ENCODE peak calls at places on chromosomes 3 and 15, in eight cellular contexts. E is dermis blood vessel endothelial cell; C is dorsolateral prefrontal cortex; O is activated CD8-positive, alpha-beta T cell treated with anti-CD3 and anti-CD28 coated beads for 36 hours; P is foreskin fibroblast; A is HT1080; G is activated effector memory CD4-positive, alpha-beta T cell treated with anti-CD3 and anti-CD28 coated beads, Interleukin-2, amount 50 U/mL, for 16 hours; N is putamen. X is an unnamed sample.

GRCh38 chr3:127037971-127038446 is 55.1 kb downstream of the PLXNA1 start:
- DNase-seq in E (no peak), C (no peak), O (no peak), P (no peak), A (no peak), G (peak; percentile 41), N (no peak), X (no peak)

GRCh38 chr15:101258238-101259144 is 6.6 kb upstream of the CHSY1 start:
- DNase-seq in E (peak; percentile 89), C (peak; percentile 62), O (peak; percentile 68), P (peak; percentile 64), A (peak; percentile 61), G (peak; percentile 80), N (no peak), X (peak; percentile 46)

GRCh38 chr3:156606729-156607128 is 51.8 kb upstream of the SSR3 start:
- DNase-seq in E (no peak), C (no peak), O (no peak), P (no peak), A (no peak), G (no peak), N (no peak), X (no peak)

GRCh38 chr3:30620402-30621360 is 14.3 kb downstream of the TGFBR2 start:
- DNase-seq in E (no peak), C (no peak), O (peak; percentile 81), P (no peak), A (no peak), G (no peak), N (no peak), X (no peak)

GRCh38 chr3:86774082-86774691 is 216.8 kb downstream of the VGLL3 start:
- DNase-seq in E (peak; percentile 38), C (no peak), O (no peak), P (peak; percentile 14), A (peak; percentile 12), G (no peak), N (peak; percentile 19), X (peak; percentile 17)

GRCh38 chr3:196124608-196125007 is 42.7 kb upstream of the TFRC start:
- DNase-seq in E (no peak), C (no peak), O (no peak), P (no peak), A (no peak), G (no peak), N (no peak), X (no peak)

GRCh38 chr3:178823556-178824229 is 247.9 kb downstream of the ZMAT3 start:
- DNase-seq in E (no peak), C (no peak), O (no peak), P (no peak), A (no peak), G (no peak), N (peak; percentile 2), X (no peak)

GRCh38 chr15:60932051-60932915 is 296.8 kb downstream of the RORA start:
- DNase-seq in E (peak; percentile 19), C (peak; percentile 73), O (peak; percentile 54), P (peak; percentile 33), A (peak; percentile 96), G (peak; percentile 90), N (peak; percentile 31), X (no peak)

GRCh38 chr15:57390583-57390982 is 14.3 kb downstream of the CGNL1 start:
- DNase-seq in E (no peak), C (no peak), O (no peak), P (no peak), A (no peak), G (no peak), N (no peak), X (no peak)

GRCh38 chr3:148605551-148605950 is 92.2 kb upstream of the AGTR1 start:
- DNase-seq in E (no peak), C (no peak), O (no peak), P (no peak), A (no peak), G (no peak), N (no peak), X (no peak)